ENCODE peak calls at places on chromosomes 5 and 9, in five cellular contexts. S is cardiac muscle cell, U is trophoblast cell, P is A549, R is heart right ventricle. G is an unnamed sample.

GRCh38 chr5:172282277-172283019 is 1.1 kb downstream of the UBTD2 start:
- DNase-seq in S (no peak), U (no peak), R (no peak), P (no peak), G (no peak)

GRCh38 chr9:126500600-126501382 is 112.9 kb upstream of the LMX1B start:
- DNase-seq in R (peak; percentile 74), P (peak; percentile 76), S (peak; percentile 90), U (peak; percentile 47), G (peak; percentile 50)

GRCh38 chr5:118937393-118938061 is 50.8 kb downstream of the DTWD2 start:
- DNase-seq in P (no peak), R (no peak), S (no peak), U (no peak), G (no peak)

GRCh38 chr5:171581756-171582155 is 162.3 kb downstream of the FGF18 start:
- DNase-seq in S (no peak), P (no peak), R (no peak), U (no peak), G (no peak)

GRCh38 chr9:109171926-109172325 is 4.9 kb upstream of the FRRS1L start:
- DNase-seq in R (no peak), S (no peak), P (no peak), U (no peak), G (no peak)

GRCh38 chr5:80625230-80625629 is 29.2 kb upstream of the MSH3 start:
- DNase-seq in U (no peak), S (no peak), R (no peak), P (no peak), G (no peak)

GRCh38 chr9:79482078-79482477 is 89.7 kb upstream of the TLE4 start:
- DNase-seq in U (no peak), R (no peak), P (no peak), S (no peak), G (no peak)

GRCh38 chr5:73312872-73313510 is 135.6 kb downstream of the FOXD1 start:
- DNase-seq in R (no peak), P (no peak), U (no peak), S (no peak), G (no peak)

GRCh38 chr9:107358867-107359440 is 75.9 kb downstream of the RAD23B start:
- DNase-seq in S (no peak), P (no peak), R (no peak), U (no peak), G (no peak)

GRCh38 chr9:124011460-124012301 is at the start of gene LHX2:
- DNase-seq in S (peak; percentile 86), U (peak; percentile 86), R (peak; percentile 47), P (peak; percentile 95), G (no peak)

GRCh38 chr5:773517-774264 is 10.8 kb downstream of the ZDHHC11B start:
- DNase-seq in U (no peak), P (no peak), R (no peak), S (no peak), G (no peak)

GRCh38 chr9:114207034-114207815 is 51.9 kb downstream of the COL27A1 start:
- DNase-seq in P (peak; percentile 11), R (peak; percentile 81), U (peak; percentile 58), S (peak; percentile 79), G (no peak)

GRCh38 chr5:151684690-151685361 is 1.9 kb downstream of the SPARC start:
- DNase-seq in R (peak; percentile 79), P (peak; percentile 74), U (peak; percentile 68), S (peak; percentile 61), G (peak; percentile 94)

GRCh38 chr5:135179308-135179980 is 145.4 kb upstream of the PITX1 start:
- DNase-seq in S (no peak), R (no peak), U (no peak), P (no peak), G (no peak)

GRCh38 chr9:70407081-70407503 is 7.4 kb downstream of the KLF9 start:
- DNase-seq in P (peak; percentile 35), S (no peak), U (no peak), R (no peak), G (peak; percentile 93)

GRCh38 chr9:124078641-124079040 is 67.1 kb downstream of the LHX2 start:
- DNase-seq in P (peak; percentile 44), R (no peak), S (no peak), U (peak; percentile 21), G (no peak)

GRCh38 chr5:181114844-181115778 is 15.9 kb downstream of the OR2V1 start:
- DNase-seq in R (no peak), P (peak; percentile 73), S (no peak), U (peak; percentile 92), G (peak; percentile 21)

GRCh38 chr9:116572095-116572748 is 114.9 kb upstream of the TRIM32 start:
- DNase-seq in U (peak; percentile 53), R (peak; percentile 89), P (peak; percentile 87), S (peak; percentile 94), G (peak; percentile 81)

GRCh38 chr9:135305546-135306180 is 173.9 kb upstream of the PPP1R26 start:
- DNase-seq in U (no peak), R (no peak), P (no peak), S (no peak), G (no peak)

GRCh38 chr5:1066676-1067075 is 45.2 kb downstream of the SLC12A7 start:
- DNase-seq in R (no peak), P (no peak), S (no peak), U (no peak), G (no peak)

GRCh38 chr9:112170235-112170634 is 4.9 kb downstream of the SUSD1 start:
- DNase-seq in P (no peak), R (no peak), U (peak; percentile 89), S (no peak), G (no peak)

GRCh38 chr5:28174691-28175090 is 1136.3 kb upstream of the CDH9 start:
- DNase-seq in U (no peak), S (no peak), P (no peak), R (no peak), G (no peak)

DNA sequence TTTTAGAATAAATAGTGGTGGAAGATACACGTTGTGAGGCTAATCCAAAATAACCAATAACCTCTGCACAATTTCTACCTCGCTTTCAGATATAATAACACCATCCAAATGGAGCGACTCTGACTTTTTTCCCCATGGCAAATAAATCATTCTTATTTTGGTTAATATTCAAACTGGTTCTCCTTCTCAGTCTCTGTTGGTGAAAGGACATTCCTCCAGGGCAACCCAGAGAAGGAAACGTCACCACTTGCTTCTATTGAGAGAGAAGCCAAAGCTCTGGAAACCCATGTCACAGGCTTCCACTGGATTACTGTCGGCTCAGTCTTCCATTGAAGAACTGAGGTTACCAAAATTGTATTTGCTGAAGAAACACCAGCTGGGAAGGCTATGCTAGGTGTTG is 8.3 kb upstream of the DAB2 start:
- DNase-seq in U (no peak), S (no peak), P (no peak), R (no peak), G (no peak)
- H3K4me3 ChIP-seq in U (no peak overlapping the region), S (no peak overlapping the region), P (no peak overlapping the region), R (no peak overlapping the region), G (no peak overlapping the region)

DNA sequence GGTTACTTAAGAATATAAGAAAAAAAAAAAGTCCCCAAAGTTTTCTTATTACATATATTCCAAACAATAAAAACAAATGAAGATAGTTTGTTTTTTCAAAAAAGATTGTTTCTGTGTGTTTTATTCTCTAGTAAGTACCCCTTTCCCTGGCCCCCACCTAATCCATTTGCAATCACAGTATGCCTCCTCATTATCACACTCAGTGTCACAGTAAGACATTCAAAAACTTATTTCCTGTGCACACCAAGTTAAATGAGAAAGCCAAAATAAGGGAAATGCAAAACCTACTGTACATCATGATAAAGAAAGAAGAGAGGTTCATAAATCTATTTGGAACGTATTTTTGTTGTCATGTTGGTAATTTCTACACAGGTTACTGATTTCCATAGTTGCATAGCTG is 62.3 kb downstream of the ST8SIA4 start:
- DNase-seq in R (no peak), U (no peak), S (no peak), P (no peak), G (no peak)
- H3K27ac ChIP-seq in R (peak overlapping the region; percentile 59), U (no peak overlapping the region), S (no peak overlapping the region), P (peak overlapping the region; percentile 66), G (no peak overlapping the region)

GRCh38 chr5:140926903-140927573 is 939 bp downstream of the PCDHAC1 start:
- DNase-seq in R (no peak), S (peak; percentile 10), P (peak; percentile 2), U (no peak), G (no peak)
- H3K4me3 ChIP-seq in R (peak overlapping the region; percentile 52), S (peak overlapping the region; percentile 26), P (peak overlapping the region; percentile 53), U (peak overlapping the region; percentile 66), G (peak overlapping the region; percentile 18)

GRCh38 chr9:83708515-83709158 is 879 bp upstream of the UBQLN1 start:
- DNase-seq in R (peak; percentile 63), S (peak; percentile 50), P (peak; percentile 70), U (peak; percentile 77), G (no peak)
- H3K27ac ChIP-seq in R (peak overlapping the region; percentile 96), S (peak overlapping the region; percentile 99), P (peak overlapping the region; percentile 94), U (peak overlapping the region; percentile 98), G (peak overlapping the region; percentile 98)

DNA sequence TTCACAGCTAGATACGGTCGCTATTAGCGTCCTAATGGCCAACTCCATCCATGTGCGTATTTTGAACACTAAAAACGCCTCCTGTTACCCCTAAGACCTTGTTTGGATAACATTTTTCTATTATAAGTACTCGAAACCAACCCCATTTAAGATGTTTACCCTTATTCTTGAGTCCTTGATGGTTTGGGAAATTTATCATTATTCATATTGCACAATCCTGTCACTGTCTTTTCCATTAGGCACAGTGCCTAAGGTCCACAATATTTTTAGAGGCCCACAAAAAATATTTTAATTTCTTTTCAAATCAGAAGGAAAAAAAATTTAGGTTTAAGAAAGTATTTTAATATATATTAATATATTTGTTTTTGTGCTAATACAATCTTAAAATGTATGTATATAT is 1.3 kb upstream of the LIFR start:
- DNase-seq in R (no peak), P (no peak), S (no peak), U (no peak), G (no peak)
- H3K4me3 ChIP-seq in R (peak overlapping the region; percentile 82), P (peak overlapping the region; percentile 96), S (peak overlapping the region; percentile 87), U (no peak overlapping the region), G (peak overlapping the region; percentile 83)

GRCh38 chr5:158074992-158075769 is 216.2 kb upstream of the CLINT1 start:
- DNase-seq in P (peak; percentile 59), S (peak; percentile 59), U (peak; percentile 44), R (peak; percentile 62), G (peak; percentile 11)
- H3K27ac ChIP-seq in P (no peak overlapping the region), S (no peak overlapping the region), U (no peak overlapping the region), R (peak overlapping the region; percentile 56), G (no peak overlapping the region)

G was measured in AG04450.